ENCODE peak calls at places on chromosomes 4 and X, in eight cellular contexts. C is esophagus squamous epithelium; W is naive thymus-derived CD4-positive, alpha-beta T cell; P is foreskin fibroblast; Q is mesothelial cell of epicardium; S is activated CD4-positive, alpha-beta memory T cell treated with anti-CD3 and anti-CD28 coated beads, Interleukin-2, amount 10 ng/mL, durations not matched to agents 7 days and 5 days; T is ecto neural progenitor cell; U is NCI-H2171. I is an unnamed sample.

GRCh38 chr4:55078987-55079386 is 46.4 kb downstream of the KDR start:
- DNase-seq in T (no peak), W (no peak), C (no peak), P (peak), S (no peak), Q (no peak), U (no peak), I (no peak)

GRCh38 chr4:140116442-140117104 is 37.4 kb downstream of the MAML3 start:
- DNase-seq in W (no peak), P (no peak), C (no peak), S (peak), T (no peak), Q (no peak), U (no peak), I (no peak)

GRCh38 chr4:44766453-44766852 is 40.1 kb upstream of the GNPDA2 start:
- DNase-seq in S (no peak), U (no peak), C (no peak), T (no peak), W (no peak), P (no peak), Q (no peak), I (no peak)

GRCh38 chrX:16433021-16433420 is 216.9 kb upstream of the S100G start:
- DNase-seq in S (peak), U (no peak), C (no peak), P (no peak), T (no peak), Q (no peak), W (no peak), I (no peak)

GRCh38 chrX:38620623-38621022 is 59.3 kb downstream of the TSPAN7 start:
- DNase-seq in W (no peak), S (no peak), P (no peak), T (no peak), U (no peak), C (no peak), Q (no peak), I (no peak)

GRCh38 chrX:109635151-109635550 is 10.2 kb upstream of the KCNE5 start:
- DNase-seq in T (no peak), U (no peak), W (no peak), P (peak), Q (no peak), C (no peak), S (no peak), I (no peak)

GRCh38 chr4:52780627-52781354 is 29.6 kb upstream of the ERVMER34-1 start:
- DNase-seq in P (no peak), U (peak), T (no peak), W (no peak), Q (no peak), S (no peak), C (no peak), I (no peak)

GRCh38 chr4:3237266-3237665 is 11.7 kb upstream of the MSANTD1 start:
- DNase-seq in Q (no peak), S (no peak), W (no peak), C (no peak), T (no peak), U (no peak), P (no peak), I (no peak)

GRCh38 chrX:129678176-129678880 is 23.6 kb upstream of the APLN start:
- DNase-seq in Q (no peak), T (peak), S (peak), U (peak), P (no peak), C (no peak), W (peak), I (peak)

GRCh38 chr4:155377281-155377680 is 516 bp upstream of the MAP9 start:
- DNase-seq in C (no peak), T (no peak), Q (no peak), P (peak), S (no peak), U (no peak), W (no peak), I (no peak)

GRCh38 chr4:40486534-40486933 is 143.1 kb downstream of the RBM47 start:
- DNase-seq in Q (no peak), C (no peak), S (no peak), P (peak), T (no peak), W (no peak), U (no peak), I (no peak)

GRCh38 chr4:113556382-113557134 is 205.0 kb downstream of the CAMK2D start:
- DNase-seq in S (no peak), U (no peak), P (no peak), W (no peak), T (no peak), C (no peak), Q (no peak), I (no peak)

I was measured in B cell.